ENCODE peak calls at places on chromosomes 13 and 19, in six cellular contexts. P is breast epithelium, W is sigmoid colon, Y is stomach, Q is prostate gland, C is transverse colon. H is an unnamed sample.

GRCh38 chr19:43527860-43528622 is 1.0 kb upstream of the ETHE1 start:
- DNase-seq in P (peak; percentile 45), W (peak; percentile 80), Y (no peak), Q (no peak), C (peak; percentile 51), H (no peak)

GRCh38 chr19:50460161-50460765 is 16.0 kb upstream of the EMC10 start:
- DNase-seq in P (no peak), W (no peak), Y (no peak), Q (no peak), C (no peak), H (no peak)

GRCh38 chr13:84417426-84417825 is 535.2 kb upstream of the SLITRK1 start:
- DNase-seq in P (no peak), W (no peak), Y (no peak), Q (no peak), C (no peak), H (no peak)

GRCh38 chr13:39552233-39552632 is 50.8 kb downstream of the LHFPL6 start:
- DNase-seq in P (no peak), W (no peak), Y (no peak), Q (no peak), C (no peak), H (no peak)

GRCh38 chr13:23212621-23213020 is 31.8 kb downstream of the SGCG start:
- DNase-seq in P (no peak), W (no peak), Y (no peak), Q (no peak), C (no peak), H (no peak)

GRCh38 chr19:51094696-51095279 is 12.1 kb upstream of the KLK14 start:
- DNase-seq in P (no peak), W (no peak), Y (peak; percentile 45), Q (no peak), C (no peak), H (no peak)

GRCh38 chr13:81686877-81687276 is 1346.0 kb upstream of the SPRY2 start:
- DNase-seq in P (no peak), W (no peak), Y (no peak), Q (no peak), C (no peak), H (no peak)

GRCh38 chr13:46211521-46212351 is at the start of gene LRRC63:
- DNase-seq in P (peak; percentile 54), W (peak; percentile 86), Y (peak; percentile 87), Q (peak; percentile 73), C (peak; percentile 87), H (peak; percentile 96)

GRCh38 chr19:2775556-2776430 is 7.3 kb downstream of the SGTA start:
- DNase-seq in P (peak; percentile 59), W (no peak), Y (peak; percentile 64), Q (no peak), C (peak; percentile 71), H (peak; percentile 88)

GRCh38 chr13:70723732-70724131 is 615.5 kb upstream of the KLHL1 start:
- DNase-seq in P (no peak), W (no peak), Y (no peak), Q (no peak), C (no peak), H (no peak)

GRCh38 chr19:42191855-42192254 is 25.6 kb downstream of the DEDD2 start:
- DNase-seq in P (no peak), W (no peak), Y (peak; percentile 61), Q (no peak), C (peak; percentile 84), H (no peak)

GRCh38 chr19:35264281-35265125 is 4.3 kb upstream of the USF2 start:
- DNase-seq in P (peak; percentile 14), W (peak; percentile 46), Y (peak; percentile 20), Q (no peak), C (peak; percentile 6), H (peak; percentile 53)

GRCh38 chr19:29967623-29968022 is 25.6 kb downstream of the URI1 start:
- DNase-seq in P (no peak), W (no peak), Y (no peak), Q (no peak), C (no peak), H (no peak)

GRCh38 chr19:42023121-42023942 is 29.3 kb upstream of the ATP1A3 start:
- DNase-seq in P (no peak), W (no peak), Y (no peak), Q (no peak), C (peak; percentile 24), H (no peak)

GRCh38 chr19:48090281-48090802 is 20.3 kb downstream of the PLA2G4C start:
- DNase-seq in P (no peak), W (no peak), Y (no peak), Q (peak; percentile 34), C (no peak), H (no peak)

GRCh38 chr19:53076984-53077383 is 26.2 kb downstream of the ZNF160 start:
- DNase-seq in P (no peak), W (peak; percentile 64), Y (no peak), Q (peak; percentile 19), C (peak; percentile 18), H (no peak)

GRCh38 chr19:6062961-6063575 is 47.2 kb downstream of the RFX2 start:
- DNase-seq in P (no peak), W (no peak), Y (no peak), Q (no peak), C (peak; percentile 8), H (no peak)

GRCh38 chr13:114101325-114101821 is 31.1 kb downstream of the RASA3 start:
- DNase-seq in P (no peak), W (peak; percentile 77), Y (no peak), Q (no peak), C (peak; percentile 23), H (peak; percentile 68)

GRCh38 chr19:5719274-5719960 is 529 bp downstream of the LONP1 start:
- DNase-seq in P (peak; percentile 32), W (no peak), Y (no peak), Q (no peak), C (no peak), H (no peak)

GRCh38 chr19:4609878-4610511 is 29.3 kb upstream of the TNFAIP8L1 start:
- DNase-seq in P (no peak), W (no peak), Y (no peak), Q (no peak), C (no peak), H (peak; percentile 70)

GRCh38 chr13:48493851-48494250 is 39.0 kb downstream of the RCBTB2 start:
- DNase-seq in P (no peak), W (no peak), Y (no peak), Q (peak; percentile 69), C (no peak), H (no peak)

GRCh38 chr13:98460519-98460918 is 116.4 kb downstream of the STK24 start:
- DNase-seq in P (no peak), W (peak; percentile 56), Y (no peak), Q (no peak), C (no peak), H (no peak)

GRCh38 chr19:47074621-47075020 is 26.2 kb upstream of the TMEM160 start:
- DNase-seq in P (no peak), W (no peak), Y (no peak), Q (no peak), C (no peak), H (no peak)

GRCh38 chr13:100673831-100674362 is 698 bp downstream of the TMTC4 start:
- DNase-seq in P (no peak), W (peak; percentile 78), Y (peak; percentile 55), Q (peak; percentile 14), C (peak; percentile 39), H (no peak)

GRCh38 chr13:72804301-72804700 is 22.4 kb downstream of the PIBF1 start:
- DNase-seq in P (no peak), W (no peak), Y (no peak), Q (no peak), C (no peak), H (no peak)

GRCh38 chr19:7426986-7427385 is 61.8 kb downstream of the PEX11G start:
- DNase-seq in P (no peak), W (no peak), Y (no peak), Q (no peak), C (no peak), H (no peak)
- H3K4me3 ChIP-seq in P (no peak overlapping the region), W (no peak overlapping the region), Y (no peak overlapping the region), Q (no peak overlapping the region), C (no peak overlapping the region), H (no peak overlapping the region)

GRCh38 chr19:13804830-13805683 is 9.8 kb downstream of the ZSWIM4 start:
- DNase-seq in P (no peak), W (peak; percentile 79), Y (no peak), Q (no peak), C (no peak), H (peak; percentile 79)
- TF ChIP-seq POLR2AphosphoS5 in P (no peak), W (peak; percentile 13), Y (no peak), Q (no peak), C (no peak), H (peak; percentile 52)

GRCh38 chr13:60425332-60425731 is 28.3 kb downstream of the TDRD3 start:
- DNase-seq in P (no peak), W (no peak), Y (no peak), Q (no peak), C (no peak), H (no peak)
- H3K4me3 ChIP-seq in P (no peak overlapping the region), W (no peak overlapping the region), Y (no peak overlapping the region), Q (no peak overlapping the region), C (no peak overlapping the region), H (no peak overlapping the region)

GRCh38 chr13:103349664-103350063 is 283.4 kb upstream of the SLC10A2 start:
- DNase-seq in P (no peak), W (no peak), Y (no peak), Q (no peak), C (no peak), H (no peak)
- TF ChIP-seq POLR2AphosphoS5 in P (no peak), W (no peak), Y (no peak), Q (no peak), C (no peak), H (no peak)

GRCh38 chr19:55370305-55370988 is at the start of gene IL11:
- DNase-seq in P (no peak), W (no peak), Y (no peak), Q (no peak), C (no peak), H (no peak)

GRCh38 chr19:55369651-55370304 is 485 bp downstream of the IL11 start:
- DNase-seq in P (no peak), W (no peak), Y (no peak), Q (no peak), C (no peak), H (no peak)

GRCh38 chr19:55368106-55368505 is 2.2 kb downstream of the IL11 start:
- DNase-seq in P (no peak), W (no peak), Y (no peak), Q (no peak), C (no peak), H (no peak)

GRCh38 chr19:55366790-55367189 is 3.5 kb downstream of the IL11 start:
- DNase-seq in P (no peak), W (no peak), Y (no peak), Q (no peak), C (no peak), H (no peak)

GRCh38 chr19:55368701-55369563 is 1.3 kb downstream of the IL11 start:
- DNase-seq in P (no peak), W (no peak), Y (no peak), Q (no peak), C (no peak), H (no peak)
- H3K4me3 ChIP-seq in P (no peak overlapping the region), W (no peak overlapping the region), Y (peak overlapping the region; percentile 42), Q (no peak overlapping the region), C (no peak overlapping the region), H (peak overlapping the region; percentile 17)

H was measured in spleen.